ENCODE peak calls at places on chromosome 6, in four cellular contexts. G, H, U and T are unnamed samples.

GRCh38 chr6:139595183-139595582 is 220.7 kb upstream of the CITED2 start:
- DNase-seq in U (no peak), H (no peak), G (no peak), T (peak; percentile 43)

GRCh38 chr6:10414766-10415592 is at the start of gene TFAP2A:
- DNase-seq in G (no peak), U (no peak), H (no peak), T (peak; percentile 18)

GRCh38 chr6:167888098-167888497 is 61.4 kb downstream of the AFDN start:
- DNase-seq in H (no peak), U (no peak), G (no peak), T (no peak)

GRCh38 chr6:71499667-71500066 is 211.1 kb downstream of the OGFRL1 start:
- DNase-seq in G (no peak), U (no peak), H (no peak), T (no peak)

GRCh38 chr6:170444811-170445211 is 108.3 kb downstream of the PSMB1 start:
- DNase-seq in U (no peak), G (no peak), H (no peak), T (no peak)

GRCh38 chr6:105592329-105592728 is 189.4 kb upstream of the PREP start:
- DNase-seq in H (no peak), U (peak; percentile 90), G (no peak), T (peak; percentile 97)

GRCh38 chr6:140436023-140436811 is 1061.8 kb upstream of the CITED2 start:
- DNase-seq in H (no peak), U (peak; percentile 95), G (peak; percentile 77), T (peak; percentile 54)

GRCh38 chr6:88970301-88970700 is 6.9 kb upstream of the RNGTT start:
- DNase-seq in U (no peak), H (no peak), G (no peak), T (no peak)

GRCh38 chr6:37974381-37974780 is 154.9 kb downstream of the ZFAND3 start:
- DNase-seq in U (no peak), H (no peak), G (no peak), T (no peak)

GRCh38 chr6:20846602-20847028 is 312.4 kb downstream of the CDKAL1 start:
- DNase-seq in U (no peak), H (peak; percentile 20), G (no peak), T (peak; percentile 49)

GRCh38 chr6:125124250-125124777 is 29.3 kb upstream of the TPD52L1 start:
- DNase-seq in G (no peak), H (no peak), U (no peak), T (peak; percentile 30)

GRCh38 chr6:102798631-102799030 is 1405.1 kb downstream of the GRIK2 start:
- DNase-seq in U (no peak), G (no peak), H (no peak), T (no peak)

GRCh38 chr6:47308674-47309325 is 905 bp downstream of the TNFRSF21 start:
- DNase-seq in H (no peak), G (no peak), U (no peak), T (peak; percentile 26)

GRCh38 chr6:111486475-111486874 is 3.5 kb upstream of the REV3L start:
- DNase-seq in U (no peak), H (no peak), G (no peak), T (no peak)

GRCh38 chr6:5541751-5542432 is 280.6 kb downstream of the FARS2 start:
- DNase-seq in H (no peak), G (no peak), U (no peak), T (peak; percentile 74)

GRCh38 chr6:38701551-38701950 is 1.4 kb downstream of the GLO1 start:
- DNase-seq in U (no peak), G (no peak), H (no peak), T (no peak)

GRCh38 chr6:147204060-147204785 is at the start of gene STXBP5:
- DNase-seq in H (peak; percentile 45), G (no peak), U (no peak), T (peak; percentile 39)

GRCh38 chr6:165621950-165622349 is 41.1 kb downstream of the PDE10A start:
- DNase-seq in H (no peak), G (no peak), U (no peak), T (no peak)

GRCh38 chr6:36430351-36430750 is 12.3 kb downstream of the PXT1 start:
- DNase-seq in H (no peak), G (no peak), U (no peak), T (no peak)

GRCh38 chr6:7173843-7174503 is 66.2 kb downstream of the RREB1 start:
- DNase-seq in H (no peak), G (no peak), U (no peak), T (no peak)

GRCh38 chr6:158086054-158086705 is 81.9 kb downstream of the SERAC1 start:
- DNase-seq in H (peak; percentile 96), G (peak; percentile 65), U (peak; percentile 73), T (peak; percentile 74)

GRCh38 chr6:116393430-116393829 is 22.7 kb downstream of the DSE start:
- DNase-seq in U (no peak), H (no peak), G (no peak), T (peak; percentile 28)

GRCh38 chr6:47057830-47058540 is 15.9 kb upstream of the ADGRF1 start:
- DNase-seq in H (no peak), G (no peak), U (no peak), T (peak; percentile 20)

GRCh38 chr6:157989541-157990289 is 8.1 kb downstream of the SYNJ2 start:
- DNase-seq in H (no peak), G (no peak), U (no peak), T (peak; percentile 56)

GRCh38 chr6:42136508-42137191 is 5.8 kb downstream of the C6orf132 start:
- DNase-seq in U (no peak), H (no peak), G (no peak), T (peak; percentile 70)

GRCh38 chr6:113630738-113631535 is 226.2 kb upstream of the MARCKS start:
- DNase-seq in U (no peak), H (no peak), G (peak; percentile 62), T (peak; percentile 43)

GRCh38 chr6:25486580-25486979 is 165.4 kb upstream of the SCGN start:
- DNase-seq in G (no peak), U (no peak), H (no peak), T (no peak)

GRCh38 chr6:46972521-46972920 is 50.8 kb upstream of the ADGRF5 start:
- DNase-seq in H (no peak), U (no peak), G (no peak), T (peak; percentile 60)

GRCh38 chr6:129153257-129153656 is 270.3 kb downstream of the LAMA2 start:
- DNase-seq in H (no peak), U (no peak), G (no peak), T (no peak)

GRCh38 chr6:51398064-51398740 is 579.5 kb downstream of the TFAP2B start:
- DNase-seq in U (no peak), H (no peak), G (no peak), T (no peak)

GRCh38 chr6:12911387-12911960 is 194.9 kb downstream of the PHACTR1 start:
- DNase-seq in U (peak; percentile 14), H (peak; percentile 28), G (no peak), T (peak; percentile 49)

GRCh38 chr6:43962458-43962857 is 164.8 kb downstream of the MRPL14 start:
- DNase-seq in U (no peak), H (no peak), G (no peak), T (peak; percentile 22)

GRCh38 chr6:113662688-113663333 is 194.3 kb upstream of the MARCKS start:
- DNase-seq in H (no peak), U (no peak), G (no peak), T (no peak)

GRCh38 chr6:624979-625378 is 31.9 kb downstream of the HUS1B start:
- DNase-seq in U (no peak), H (no peak), G (no peak), T (peak; percentile 11)

DNA sequence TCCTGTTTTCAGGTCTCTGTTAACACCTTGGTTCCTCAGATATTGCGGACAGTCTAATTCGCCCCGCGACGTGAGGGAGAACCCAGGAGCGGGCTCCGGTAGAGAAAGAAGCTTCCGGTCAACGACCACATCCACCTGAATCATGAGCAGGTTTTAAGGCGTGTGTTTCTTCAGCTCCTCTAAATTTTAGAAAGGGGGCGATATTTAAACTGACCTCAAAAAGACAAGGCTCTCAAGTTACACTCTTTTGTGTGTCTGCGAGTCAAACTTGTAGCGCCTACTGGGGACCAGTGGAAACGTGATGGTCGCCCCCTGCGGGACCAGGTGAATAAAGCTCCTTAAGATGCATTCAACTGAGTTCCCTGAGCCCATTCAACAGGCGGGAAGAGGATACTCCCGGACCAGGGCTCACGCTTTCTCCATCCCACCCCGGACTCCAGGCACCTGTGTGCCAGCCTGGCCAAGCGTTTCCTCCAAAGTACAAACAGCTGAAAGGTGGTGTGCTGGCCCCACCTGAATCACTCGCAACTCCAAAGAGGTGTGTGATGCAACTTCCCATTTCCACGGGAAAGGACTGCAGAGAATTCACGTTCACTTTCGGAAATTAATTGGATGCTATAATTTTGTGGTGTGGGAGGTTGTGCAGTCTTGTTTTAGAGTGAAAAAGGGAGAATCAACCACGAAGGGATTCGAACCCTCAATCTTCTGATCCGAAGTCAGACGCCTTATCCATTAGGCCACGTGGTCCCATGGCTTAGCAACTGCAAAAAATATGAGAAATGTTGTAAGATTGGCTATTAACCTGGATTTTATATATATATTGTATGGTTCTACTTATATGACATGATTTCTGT is 17.0 kb downstream of the GPX5 start:
- DNase-seq in H (peak; percentile 77), U (peak; percentile 55), G (peak; percentile 70), T (peak; percentile 83)
- H3K4me3 ChIP-seq in H (peak overlapping the region; percentile 43), U (no peak overlapping the region), G (peak overlapping the region; percentile 6), T (peak overlapping the region; percentile 56)

DNA sequence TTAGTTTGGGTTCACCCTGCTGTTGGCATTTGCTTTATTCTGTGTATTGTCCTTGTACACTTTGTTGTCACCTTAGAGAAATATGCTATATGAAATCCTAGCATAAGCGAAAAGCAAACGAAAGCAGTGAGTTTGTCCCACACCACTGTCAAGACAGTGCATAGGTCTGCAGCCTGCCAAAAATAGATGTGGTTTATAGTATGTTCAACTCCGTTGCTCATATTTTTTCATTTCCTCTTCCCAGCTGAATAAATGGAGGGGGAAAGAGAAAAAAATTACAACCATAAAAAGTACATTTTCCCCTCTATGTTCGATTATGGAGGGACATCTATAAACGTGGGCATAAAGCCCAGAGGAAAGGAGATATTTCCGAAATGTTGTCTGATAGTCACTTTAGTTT is 25.8 kb downstream of the PRL start:
- DNase-seq in G (no peak), U (no peak), H (peak; percentile 23), T (no peak)
- H3K4me3 ChIP-seq in G (no peak overlapping the region), U (no peak overlapping the region), H (no peak overlapping the region), T (no peak overlapping the region)

DNA sequence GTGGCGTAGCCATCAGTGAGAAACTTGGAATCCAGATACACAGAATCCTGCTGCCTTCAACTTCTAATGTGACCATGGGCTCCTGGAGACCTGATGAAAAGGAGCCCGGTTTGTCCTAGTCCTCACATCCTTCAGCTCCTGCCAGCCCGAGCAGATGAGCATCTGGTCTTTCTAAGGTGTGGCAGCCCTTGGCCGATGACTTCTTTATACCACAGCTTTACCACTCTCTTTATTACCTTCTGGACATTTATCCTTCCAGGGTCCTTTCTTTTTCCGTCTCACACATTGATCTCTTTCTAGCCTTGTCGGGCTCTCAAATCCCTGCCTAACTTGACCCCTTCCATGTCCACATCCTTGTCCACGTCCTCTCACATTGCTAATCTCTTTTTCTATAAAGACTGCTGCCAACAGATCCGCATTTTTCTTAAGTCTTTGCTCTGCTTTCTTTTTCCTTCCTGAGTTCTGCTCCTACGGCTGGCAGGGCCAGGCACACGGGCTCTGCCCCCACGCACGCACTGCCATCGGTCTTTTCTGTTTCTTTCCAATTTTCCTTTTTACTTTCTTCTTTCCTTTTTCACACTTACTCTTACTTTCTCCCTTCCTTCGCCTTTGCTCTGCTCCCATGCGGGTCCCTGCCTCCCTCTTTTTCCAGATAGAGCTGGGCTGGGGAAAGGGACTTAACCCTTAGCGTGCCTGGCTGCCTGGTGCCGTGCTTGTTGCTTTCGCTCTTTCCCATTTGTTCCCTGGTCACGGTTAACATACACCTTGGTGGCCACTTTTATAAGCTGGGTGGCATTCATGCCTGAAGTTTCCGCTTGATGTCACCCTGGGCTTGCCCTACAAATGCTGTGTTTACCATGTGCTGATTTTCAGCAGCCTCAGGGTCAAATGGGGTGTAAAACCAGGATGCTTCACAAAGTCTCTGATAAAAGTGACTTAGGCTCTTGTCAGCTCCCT is 9.4 kb upstream of the GMPR start:
- DNase-seq in G (no peak), U (no peak), H (no peak), T (no peak)
- H3K4me3 ChIP-seq in G (no peak overlapping the region), U (no peak overlapping the region), H (no peak overlapping the region), T (no peak overlapping the region)

GRCh38 chr6:31538805-31539400 is 2.9 kb downstream of the DDX39B start:
- DNase-seq in U (no peak), H (no peak), G (no peak), T (no peak)
- H3K4me3 ChIP-seq in U (no peak overlapping the region), H (no peak overlapping the region), G (peak overlapping the region; percentile 24), T (peak overlapping the region; percentile 100)